ENCODE peak calls at places on chromosomes 3 and 15, in nine cellular contexts. K, Y, H, U, S, L, G, B and W are unnamed samples.
A peak's percentile ranks its signal among the peaks of the same experiment; 100 is the strongest.

GRCh38 chr3:188974856-188975611 is 196.7 kb upstream of the TPRG1 start:
- DNase-seq in K (no peak), Y (peak; percentile 49), H (no peak), U (no peak), S (peak; percentile 23), L (peak; percentile 28), G (no peak), B (peak; percentile 72), W (no peak)

GRCh38 chr3:134348524-134348923 is 25.7 kb downstream of the AMOTL2 start:
- DNase-seq in K (no peak), Y (no peak), H (peak; percentile 90), U (no peak), S (peak; percentile 89), L (no peak), G (peak; percentile 91), B (peak; percentile 92), W (no peak)

GRCh38 chr3:57292159-57292894 is at the start of gene ASB14:
- DNase-seq in K (no peak), Y (no peak), H (no peak), U (no peak), S (no peak), L (no peak), G (no peak), B (no peak), W (no peak)

GRCh38 chr3:14602006-14602803 is 49.4 kb upstream of the CCDC174 start:
- DNase-seq in K (no peak), Y (no peak), H (peak; percentile 60), U (no peak), S (no peak), L (no peak), G (no peak), B (no peak), W (no peak)

GRCh38 chr3:124275421-124275820 is 283.5 kb upstream of the ROPN1 start:
- DNase-seq in K (no peak), Y (no peak), H (peak; percentile 86), U (no peak), S (no peak), L (no peak), G (no peak), B (no peak), W (no peak)

GRCh38 chr3:112143689-112144088 is 10.6 kb upstream of the GCSAM start:
- DNase-seq in K (no peak), Y (no peak), H (no peak), U (no peak), S (no peak), L (no peak), G (no peak), B (no peak), W (no peak)

GRCh38 chr3:59839810-59840515 is 790.1 kb upstream of the CFAP20DC start:
- DNase-seq in K (no peak), Y (peak; percentile 0), H (no peak), U (no peak), S (no peak), L (no peak), G (no peak), B (no peak), W (no peak)

GRCh38 chr3:19931180-19931692 is 2.8 kb downstream of the EFHB start:
- DNase-seq in K (no peak), Y (no peak), H (no peak), U (no peak), S (no peak), L (no peak), G (no peak), B (no peak), W (no peak)

GRCh38 chr3:126706631-126707030 is 2.6 kb downstream of the CHCHD6 start:
- DNase-seq in K (peak; percentile 27), Y (no peak), H (no peak), U (no peak), S (peak; percentile 2), L (no peak), G (no peak), B (peak; percentile 12), W (no peak)

GRCh38 chr15:100844167-100844566 is 35.5 kb upstream of the ALDH1A3 start:
- DNase-seq in K (no peak), Y (no peak), H (no peak), U (no peak), S (no peak), L (no peak), G (no peak), B (no peak), W (no peak)

GRCh38 chr3:28799084-28799483 is 450.5 kb upstream of the AZI2 start:
- DNase-seq in K (no peak), Y (no peak), H (no peak), U (no peak), S (no peak), L (no peak), G (no peak), B (peak; percentile 8), W (no peak)

GRCh38 chr3:43913036-43913435 is 222.3 kb downstream of the ABHD5 start:
- DNase-seq in K (no peak), Y (no peak), H (no peak), U (no peak), S (no peak), L (no peak), G (no peak), B (no peak), W (no peak)

GRCh38 chr15:100919481-100920405 is 586 bp downstream of the LRRK1 start:
- DNase-seq in K (no peak), Y (no peak), H (no peak), U (no peak), S (no peak), L (peak; percentile 42), G (no peak), B (peak; percentile 48), W (peak; percentile 29)

GRCh38 chr3:51706788-51707731 is at the start of gene GRM2:
- DNase-seq in K (peak; percentile 61), Y (no peak), H (peak; percentile 75), U (peak; percentile 89), S (peak; percentile 43), L (peak; percentile 77), G (no peak), B (peak; percentile 87), W (peak; percentile 60)

GRCh38 chr15:48695088-48695834 is 49.8 kb upstream of the FBN1 start:
- DNase-seq in K (peak; percentile 42), Y (no peak), H (no peak), U (no peak), S (peak; percentile 95), L (peak; percentile 88), G (no peak), B (peak; percentile 98), W (peak; percentile 35)

GRCh38 chr15:92906038-92906437 is 5.9 kb downstream of the CHD2 start:
- DNase-seq in K (no peak), Y (peak; percentile 26), H (no peak), U (no peak), S (no peak), L (no peak), G (no peak), B (no peak), W (no peak)

GRCh38 chr15:81118361-81118760 is 15.7 kb upstream of the CFAP161 start:
- DNase-seq in K (no peak), Y (no peak), H (no peak), U (no peak), S (no peak), L (no peak), G (no peak), B (no peak), W (no peak)

GRCh38 chr3:49910409-49911123 is 6.9 kb upstream of the MST1R start:
- DNase-seq in K (no peak), Y (no peak), H (no peak), U (no peak), S (no peak), L (no peak), G (no peak), B (no peak), W (no peak)

GRCh38 chr3:149657796-149658443 is at the start of gene WWTR1:
- DNase-seq in K (peak; percentile 93), Y (no peak), H (peak; percentile 98), U (peak; percentile 81), S (peak; percentile 95), L (peak; percentile 98), G (peak; percentile 98), B (peak; percentile 98), W (peak; percentile 99)

GRCh38 chr3:49924683-49925082 is 4.9 kb downstream of the MON1A start:
- DNase-seq in K (peak; percentile 62), Y (no peak), H (no peak), U (no peak), S (peak; percentile 80), L (peak; percentile 69), G (peak; percentile 19), B (peak; percentile 81), W (peak; percentile 32)

GRCh38 chr3:72594615-72595215 is 253.5 kb downstream of the SHQ1 start:
- DNase-seq in K (no peak), Y (no peak), H (no peak), U (no peak), S (no peak), L (no peak), G (no peak), B (peak; percentile 13), W (no peak)

GRCh38 chr15:70096215-70096974 is 1.3 kb downstream of the TLE3 start:
- DNase-seq in K (no peak), Y (peak; percentile 29), H (peak; percentile 82), U (peak; percentile 76), S (no peak), L (peak; percentile 75), G (peak; percentile 44), B (peak; percentile 58), W (peak; percentile 21)

GRCh38 chr3:152071924-152072323 is 196.8 kb upstream of the MBNL1 start:
- DNase-seq in K (peak; percentile 59), Y (peak; percentile 8), H (no peak), U (no peak), S (peak; percentile 64), L (peak; percentile 24), G (no peak), B (peak; percentile 76), W (no peak)

GRCh38 chr3:114660124-114660523 is 366.3 kb downstream of the TIGIT start:
- DNase-seq in K (peak; percentile 49), Y (no peak), H (no peak), U (no peak), S (peak; percentile 22), L (no peak), G (no peak), B (peak; percentile 81), W (no peak)

GRCh38 chr3:50317303-50317702 is 5.2 kb downstream of the HYAL2 start:
- DNase-seq in K (no peak), Y (no peak), H (no peak), U (no peak), S (no peak), L (no peak), G (peak; percentile 62), B (no peak), W (no peak)

GRCh38 chr3:111359261-111360030 is 182.6 kb upstream of the CD96 start:
- DNase-seq in K (no peak), Y (no peak), H (no peak), U (no peak), S (no peak), L (no peak), G (no peak), B (no peak), W (no peak)

GRCh38 chr3:61560452-61561373 is 658 bp upstream of the PTPRG start:
- DNase-seq in K (peak; percentile 74), Y (no peak), H (peak; percentile 94), U (peak; percentile 88), S (peak; percentile 76), L (peak; percentile 82), G (peak; percentile 73), B (peak; percentile 93), W (peak; percentile 81)

GRCh38 chr3:139657936-139658335 is 19.8 kb downstream of the NMNAT3 start:
- DNase-seq in K (no peak), Y (no peak), H (no peak), U (no peak), S (no peak), L (no peak), G (no peak), B (no peak), W (no peak)

GRCh38 chr15:74368121-74368520 is 675 bp upstream of the CYP11A1 start:
- DNase-seq in K (no peak), Y (no peak), H (peak; percentile 21), U (no peak), S (no peak), L (no peak), G (no peak), B (no peak), W (no peak)

GRCh38 chr3:73784647-73785420 is 160.1 kb upstream of the PDZRN3 start:
- DNase-seq in K (no peak), Y (no peak), H (no peak), U (no peak), S (peak; percentile 62), L (no peak), G (no peak), B (peak; percentile 87), W (peak; percentile 91)

GRCh38 chr15:99507016-99507731 is 58.6 kb upstream of the MEF2A start:
- DNase-seq in K (peak; percentile 34), Y (no peak), H (no peak), U (no peak), S (no peak), L (peak; percentile 66), G (no peak), B (no peak), W (no peak)